ENCODE peak calls at places on chromosomes 2 and 18, in six cellular contexts. B is heart left ventricle, G is OCI-LY7, X is AG04450, L is IMR-90, R is osteoblast. A is an unnamed sample. For H3K9me3, the result is how much of the 10 kb centered on the place peaks cover.

GRCh38 chr2:211766689-211767088 is 771.9 kb downstream of the ERBB4 start:
- DNase-seq in R (no peak), L (no peak), X (no peak), B (no peak), G (no peak), A (no peak)

GRCh38 chr2:135563793-135564192 is 32.5 kb downstream of the R3HDM1 start:
- DNase-seq in X (no peak), R (no peak), B (no peak), L (peak), G (no peak), A (no peak)

GRCh38 chr18:5456577-5457466 is 87.0 kb downstream of the EPB41L3 start:
- DNase-seq in X (no peak), R (peak), L (peak), G (peak), B (no peak), A (no peak)

GRCh38 chr2:204842731-204843490 is 297.6 kb downstream of the PARD3B start:
- DNase-seq in B (peak), L (peak), R (peak), G (no peak), X (peak), A (no peak)

GRCh38 chr2:230358305-230358704 is 31.3 kb downstream of the SP140L start:
- DNase-seq in L (peak), G (no peak), B (no peak), R (no peak), X (no peak), A (no peak)

GRCh38 chr2:15557947-15558346 is 3.2 kb downstream of the NBAS start:
- DNase-seq in X (no peak), B (no peak), R (no peak), G (no peak), L (no peak), A (no peak)

GRCh38 chr2:177553176-177553909 is 160.8 kb downstream of the AGPS start:
- DNase-seq in L (peak), G (no peak), R (peak), X (no peak), B (no peak), A (no peak)

GRCh38 chr2:54599326-54599710 is 124.1 kb upstream of the EML6 start:
- DNase-seq in X (no peak), G (no peak), R (no peak), B (no peak), L (no peak), A (no peak)

GRCh38 chr18:32769242-32770180 is 3.3 kb downstream of the KLHL14 start:
- DNase-seq in X (no peak), R (no peak), L (no peak), B (no peak), G (peak), A (peak)

GRCh38 chr2:104443137-104443536 is 410.8 kb upstream of the POU3F3 start:
- DNase-seq in B (no peak), L (no peak), X (no peak), G (no peak), R (no peak), A (no peak)

GRCh38 chr18:3450358-3451107 is 561 bp downstream of the TGIF1 start:
- DNase-seq in G (peak), X (no peak), L (peak), B (peak), R (peak), A (peak)

GRCh38 chr2:186903183-186903582 is 54.2 kb upstream of the ZSWIM2 start:
- DNase-seq in G (no peak), R (peak), B (no peak), X (no peak), L (no peak), A (no peak)

GRCh38 chr2:65085148-65085547 is 28.9 kb downstream of the CEP68 start:
- DNase-seq in R (no peak), L (no peak), G (no peak), X (no peak), B (no peak), A (no peak)

GRCh38 chr18:50622865-50623393 is 63.0 kb downstream of the MAPK4 start:
- DNase-seq in G (no peak), B (no peak), X (no peak), L (no peak), R (no peak), A (no peak)

GRCh38 chr2:14479486-14479885 is 153.0 kb upstream of the LRATD1 start:
- DNase-seq in R (no peak), B (no peak), X (no peak), L (no peak), G (no peak), A (no peak)
- H3K9me3 ChIP-seq in R (under half), B (under half), X (under half), L (under half), G (under half), A (under half)

GRCh38 chr2:113103958-113104627 is 23.3 kb upstream of the IL1RN start:
- DNase-seq in L (no peak), X (no peak), G (no peak), R (no peak), B (no peak), A (no peak)

GRCh38 chr2:113105047-113105446 is 22.4 kb upstream of the IL1RN start:
- DNase-seq in L (peak), X (no peak), G (no peak), R (peak), B (no peak), A (no peak)

GRCh38 chr2:113103277-113103676 is 24.1 kb upstream of the IL1RN start:
- DNase-seq in B (no peak), G (no peak), X (no peak), R (no peak), L (no peak), A (no peak)

GRCh38 chr2:113098532-113098931 is 28.9 kb upstream of the IL1RN start:
- DNase-seq in L (no peak), X (no peak), R (no peak), G (no peak), B (no peak), A (no peak)

DNA sequence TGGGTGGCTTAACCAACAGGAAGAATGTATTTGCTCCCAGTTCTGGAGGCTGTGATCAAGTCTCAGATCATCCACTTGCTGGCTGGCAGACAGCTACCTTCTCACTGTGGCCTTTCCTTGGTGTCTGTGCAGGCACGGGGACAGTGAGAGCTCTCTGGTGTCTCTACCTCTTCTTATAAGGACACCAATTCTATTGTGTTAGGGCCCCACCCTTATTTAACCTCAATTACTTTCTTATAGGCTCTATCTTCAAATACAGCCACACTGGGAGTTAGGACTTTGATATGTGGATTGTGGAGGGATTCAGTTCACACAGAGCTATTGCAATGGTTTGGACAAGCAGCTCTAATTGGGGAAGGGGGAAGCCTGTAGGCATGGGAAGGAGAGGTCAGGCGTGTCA is 25.3 kb upstream of the IL1RN start:
- DNase-seq in B (no peak), R (no peak), X (no peak), L (no peak), G (no peak), A (no peak)
- H3K27ac ChIP-seq in B (no peak), R (no peak), X (no peak), L (no peak), G (no peak), A (no peak)

GRCh38 chr2:216004408-216005283 is 8.7 kb downstream of the MREG start:
- DNase-seq in L (no peak), B (no peak), X (no peak), R (no peak), G (no peak), A (no peak)

GRCh38 chr2:216006164-216006663 is 7.1 kb downstream of the MREG start:
- DNase-seq in L (no peak), B (peak), G (no peak), X (no peak), R (peak), A (peak)

GRCh38 chr2:216011320-216011849 is 2.0 kb downstream of the MREG start:
- DNase-seq in X (no peak), B (no peak), G (no peak), L (no peak), R (no peak), A (no peak)

GRCh38 chr2:216012133-216012829 is 1.1 kb downstream of the MREG start:
- DNase-seq in R (peak), B (no peak), L (no peak), G (peak), X (no peak), A (no peak)

GRCh38 chr2:216008387-216008786 is 5.0 kb downstream of the MREG start:
- DNase-seq in B (no peak), G (no peak), L (no peak), X (no peak), R (no peak), A (no peak)
- TF ChIP-seq CTCF in B (no peak), G (peak), L (no peak), X (no peak), R (no peak), A (no peak)

DNA sequence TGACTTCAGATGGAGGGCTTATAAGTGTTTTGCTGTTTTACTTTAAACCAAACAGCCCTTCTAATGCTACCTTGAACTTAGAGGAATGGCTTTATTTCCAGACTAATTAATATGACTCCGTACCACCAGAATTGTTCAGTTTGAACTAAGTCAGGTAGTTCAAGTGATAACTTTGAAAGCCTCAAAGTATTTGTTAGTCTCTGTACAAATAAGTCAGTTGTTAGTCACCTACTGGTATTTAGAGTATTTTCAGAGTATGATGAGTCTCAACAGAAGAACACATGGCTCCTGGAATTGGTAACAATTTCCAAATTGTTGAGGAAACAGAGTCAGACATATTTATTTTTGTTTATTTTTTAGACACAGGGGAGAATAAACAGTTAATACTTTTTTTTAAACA is 381.8 kb upstream of the NRXN1 start:
- DNase-seq in B (no peak), G (no peak), R (no peak), L (peak), X (no peak), A (no peak)
- H3K9me3 ChIP-seq in B (under half), G (under half), R (under half), L (under half), X (under half), A (under half)